ENCODE peak calls at places on chromosomes 4 and X, in ten cellular contexts. One of them, this sample, is unnamed.

GRCh38 chr4:46392421-46392820 is 2.5 kb upstream of the GABRA2 start:
- DNase-seq in Right ventricle myocardium inferior: no peak
- DNase-seq in NCI-H2227 treated with DMSO at 0.1 percent for 48 hours: no peak
- DNase-seq in PC-3: peak; percentile 4
- DNase-seq in RCC 7860: no peak
- DNase-seq in AG04450: no peak
- DNase-seq in germinal center: no peak
- DNase-seq in stimulated activated CD4-positive, alpha-beta T cell treated with anti-CD3 and anti-CD28 coated beads, Interleukin-1b, Interleukin-23, amount 100 ng/mL, for 1 hour: no peak
- DNase-seq in kidney epithelial cell: no peak
- DNase-seq in breast epithelium: no peak
- DNase-seq in this sample: no peak

GRCh38 chr4:3714642-3715001 is 51.6 kb upstream of the ADRA2C start:
- DNase-seq in Right ventricle myocardium inferior: no peak
- DNase-seq in NCI-H2227 treated with DMSO at 0.1 percent for 48 hours: no peak
- DNase-seq in PC-3: no peak
- DNase-seq in RCC 7860: no peak
- DNase-seq in AG04450: no peak
- DNase-seq in germinal center: no peak
- DNase-seq in stimulated activated CD4-positive, alpha-beta T cell treated with anti-CD3 and anti-CD28 coated beads, Interleukin-1b, Interleukin-23, amount 100 ng/mL, for 1 hour: no peak
- DNase-seq in kidney epithelial cell: no peak
- DNase-seq in breast epithelium: no peak
- DNase-seq in this sample: no peak

GRCh38 chr4:154465085-154465484 is 26.5 kb downstream of the DCHS2 start:
- DNase-seq in Right ventricle myocardium inferior: no peak
- DNase-seq in NCI-H2227 treated with DMSO at 0.1 percent for 48 hours: no peak
- DNase-seq in PC-3: peak; percentile 7
- DNase-seq in RCC 7860: no peak
- DNase-seq in AG04450: no peak
- DNase-seq in germinal center: no peak
- DNase-seq in stimulated activated CD4-positive, alpha-beta T cell treated with anti-CD3 and anti-CD28 coated beads, Interleukin-1b, Interleukin-23, amount 100 ng/mL, for 1 hour: no peak
- DNase-seq in kidney epithelial cell: no peak
- DNase-seq in breast epithelium: no peak
- DNase-seq in this sample: no peak

GRCh38 chr4:14399919-14400706 is 602.2 kb upstream of the CPEB2 start:
- DNase-seq in Right ventricle myocardium inferior: no peak
- DNase-seq in NCI-H2227 treated with DMSO at 0.1 percent for 48 hours: no peak
- DNase-seq in PC-3: peak; percentile 2
- DNase-seq in RCC 7860: no peak
- DNase-seq in AG04450: no peak
- DNase-seq in germinal center: no peak
- DNase-seq in stimulated activated CD4-positive, alpha-beta T cell treated with anti-CD3 and anti-CD28 coated beads, Interleukin-1b, Interleukin-23, amount 100 ng/mL, for 1 hour: no peak
- DNase-seq in kidney epithelial cell: no peak
- DNase-seq in breast epithelium: no peak
- DNase-seq in this sample: no peak

GRCh38 chrX:109577055-109577454 is 40.4 kb downstream of the NXT2 start:
- DNase-seq in Right ventricle myocardium inferior: no peak
- DNase-seq in NCI-H2227 treated with DMSO at 0.1 percent for 48 hours: no peak
- DNase-seq in PC-3: no peak
- DNase-seq in RCC 7860: no peak
- DNase-seq in AG04450: no peak
- DNase-seq in germinal center: no peak
- DNase-seq in stimulated activated CD4-positive, alpha-beta T cell treated with anti-CD3 and anti-CD28 coated beads, Interleukin-1b, Interleukin-23, amount 100 ng/mL, for 1 hour: no peak
- DNase-seq in kidney epithelial cell: no peak
- DNase-seq in breast epithelium: no peak
- DNase-seq in this sample: no peak

GRCh38 chrX:109911046-109911445 is 91.9 kb upstream of the TMEM164 start:
- DNase-seq in Right ventricle myocardium inferior: no peak
- DNase-seq in NCI-H2227 treated with DMSO at 0.1 percent for 48 hours: no peak
- DNase-seq in PC-3: peak; percentile 35
- DNase-seq in RCC 7860: no peak
- DNase-seq in AG04450: no peak
- DNase-seq in germinal center: no peak
- DNase-seq in stimulated activated CD4-positive, alpha-beta T cell treated with anti-CD3 and anti-CD28 coated beads, Interleukin-1b, Interleukin-23, amount 100 ng/mL, for 1 hour: no peak
- DNase-seq in kidney epithelial cell: no peak
- DNase-seq in breast epithelium: no peak
- DNase-seq in this sample: peak; percentile 2

GRCh38 chr4:40846556-40846955 is 96.8 kb downstream of the NSUN7 start:
- DNase-seq in Right ventricle myocardium inferior: no peak
- DNase-seq in NCI-H2227 treated with DMSO at 0.1 percent for 48 hours: no peak
- DNase-seq in PC-3: no peak
- DNase-seq in RCC 7860: no peak
- DNase-seq in AG04450: no peak
- DNase-seq in germinal center: no peak
- DNase-seq in stimulated activated CD4-positive, alpha-beta T cell treated with anti-CD3 and anti-CD28 coated beads, Interleukin-1b, Interleukin-23, amount 100 ng/mL, for 1 hour: no peak
- DNase-seq in kidney epithelial cell: no peak
- DNase-seq in breast epithelium: no peak
- DNase-seq in this sample: no peak

GRCh38 chr4:124265701-124266100 is 446.8 kb downstream of the ANKRD50 start:
- DNase-seq in Right ventricle myocardium inferior: no peak
- DNase-seq in NCI-H2227 treated with DMSO at 0.1 percent for 48 hours: no peak
- DNase-seq in PC-3: peak; percentile 7
- DNase-seq in RCC 7860: no peak
- DNase-seq in AG04450: no peak
- DNase-seq in germinal center: no peak
- DNase-seq in stimulated activated CD4-positive, alpha-beta T cell treated with anti-CD3 and anti-CD28 coated beads, Interleukin-1b, Interleukin-23, amount 100 ng/mL, for 1 hour: no peak
- DNase-seq in kidney epithelial cell: no peak
- DNase-seq in breast epithelium: no peak
- DNase-seq in this sample: no peak

GRCh38 chr4:145047151-145047550 is 50.8 kb downstream of the ANAPC10 start:
- DNase-seq in Right ventricle myocardium inferior: no peak
- DNase-seq in NCI-H2227 treated with DMSO at 0.1 percent for 48 hours: peak; percentile 49
- DNase-seq in PC-3: no peak
- DNase-seq in RCC 7860: no peak
- DNase-seq in AG04450: no peak
- DNase-seq in germinal center: no peak
- DNase-seq in stimulated activated CD4-positive, alpha-beta T cell treated with anti-CD3 and anti-CD28 coated beads, Interleukin-1b, Interleukin-23, amount 100 ng/mL, for 1 hour: no peak
- DNase-seq in kidney epithelial cell: no peak
- DNase-seq in breast epithelium: no peak
- DNase-seq in this sample: no peak

GRCh38 chr4:6663596-6664393 is 23.3 kb downstream of the MRFAP1 start:
- DNase-seq in Right ventricle myocardium inferior: peak; percentile 74
- DNase-seq in NCI-H2227 treated with DMSO at 0.1 percent for 48 hours: no peak
- DNase-seq in PC-3: no peak
- DNase-seq in RCC 7860: no peak
- DNase-seq in AG04450: no peak
- DNase-seq in germinal center: no peak
- DNase-seq in stimulated activated CD4-positive, alpha-beta T cell treated with anti-CD3 and anti-CD28 coated beads, Interleukin-1b, Interleukin-23, amount 100 ng/mL, for 1 hour: no peak
- DNase-seq in kidney epithelial cell: no peak
- DNase-seq in breast epithelium: no peak
- DNase-seq in this sample: no peak

GRCh38 chr4:7650606-7651400 is 216.1 kb upstream of the PSAPL1 start:
- DNase-seq in Right ventricle myocardium inferior: no peak
- DNase-seq in NCI-H2227 treated with DMSO at 0.1 percent for 48 hours: no peak
- DNase-seq in PC-3: peak; percentile 62
- DNase-seq in RCC 7860: no peak
- DNase-seq in AG04450: no peak
- DNase-seq in germinal center: no peak
- DNase-seq in stimulated activated CD4-positive, alpha-beta T cell treated with anti-CD3 and anti-CD28 coated beads, Interleukin-1b, Interleukin-23, amount 100 ng/mL, for 1 hour: no peak
- DNase-seq in kidney epithelial cell: no peak
- DNase-seq in breast epithelium: no peak
- DNase-seq in this sample: no peak

GRCh38 chr4:44157611-44158277 is 290.9 kb downstream of the KCTD8 start:
- DNase-seq in Right ventricle myocardium inferior: no peak
- DNase-seq in NCI-H2227 treated with DMSO at 0.1 percent for 48 hours: no peak
- DNase-seq in PC-3: peak; percentile 84
- DNase-seq in RCC 7860: no peak
- DNase-seq in AG04450: no peak
- DNase-seq in germinal center: no peak
- DNase-seq in stimulated activated CD4-positive, alpha-beta T cell treated with anti-CD3 and anti-CD28 coated beads, Interleukin-1b, Interleukin-23, amount 100 ng/mL, for 1 hour: no peak
- DNase-seq in kidney epithelial cell: no peak
- DNase-seq in breast epithelium: no peak
- DNase-seq in this sample: no peak

GRCh38 chrX:123222920-123223319 is 38.8 kb downstream of the GRIA3 start:
- DNase-seq in Right ventricle myocardium inferior: no peak
- DNase-seq in NCI-H2227 treated with DMSO at 0.1 percent for 48 hours: no peak
- DNase-seq in PC-3: no peak
- DNase-seq in RCC 7860: no peak
- DNase-seq in AG04450: no peak
- DNase-seq in germinal center: no peak
- DNase-seq in stimulated activated CD4-positive, alpha-beta T cell treated with anti-CD3 and anti-CD28 coated beads, Interleukin-1b, Interleukin-23, amount 100 ng/mL, for 1 hour: no peak
- DNase-seq in kidney epithelial cell: no peak
- DNase-seq in breast epithelium: no peak
- DNase-seq in this sample: no peak

GRCh38 chrX:13128104-13128503 is 83.7 kb upstream of the FAM9C start:
- DNase-seq in Right ventricle myocardium inferior: no peak
- DNase-seq in NCI-H2227 treated with DMSO at 0.1 percent for 48 hours: no peak
- DNase-seq in PC-3: peak; percentile 54
- DNase-seq in RCC 7860: no peak
- DNase-seq in AG04450: no peak
- DNase-seq in germinal center: no peak
- DNase-seq in stimulated activated CD4-positive, alpha-beta T cell treated with anti-CD3 and anti-CD28 coated beads, Interleukin-1b, Interleukin-23, amount 100 ng/mL, for 1 hour: no peak
- DNase-seq in kidney epithelial cell: no peak
- DNase-seq in breast epithelium: no peak
- DNase-seq in this sample: peak; percentile 46

GRCh38 chrX:30309139-30309571 is at the start of gene NR0B1:
- DNase-seq in Right ventricle myocardium inferior: no peak
- DNase-seq in NCI-H2227 treated with DMSO at 0.1 percent for 48 hours: no peak
- DNase-seq in PC-3: no peak
- DNase-seq in RCC 7860: no peak
- DNase-seq in AG04450: no peak
- DNase-seq in germinal center: no peak
- DNase-seq in stimulated activated CD4-positive, alpha-beta T cell treated with anti-CD3 and anti-CD28 coated beads, Interleukin-1b, Interleukin-23, amount 100 ng/mL, for 1 hour: no peak
- DNase-seq in kidney epithelial cell: no peak
- DNase-seq in breast epithelium: no peak
- DNase-seq in this sample: no peak

GRCh38 chrX:107878106-107878505 is 52.4 kb downstream of the MID2 start:
- DNase-seq in Right ventricle myocardium inferior: no peak
- DNase-seq in NCI-H2227 treated with DMSO at 0.1 percent for 48 hours: no peak
- DNase-seq in PC-3: no peak
- DNase-seq in RCC 7860: no peak
- DNase-seq in AG04450: no peak
- DNase-seq in germinal center: no peak
- DNase-seq in stimulated activated CD4-positive, alpha-beta T cell treated with anti-CD3 and anti-CD28 coated beads, Interleukin-1b, Interleukin-23, amount 100 ng/mL, for 1 hour: no peak
- DNase-seq in kidney epithelial cell: no peak
- DNase-seq in breast epithelium: no peak
- DNase-seq in this sample: peak; percentile 3

GRCh38 chrX:2708601-2709200 is 17.6 kb downstream of the CD99 start:
- DNase-seq in Right ventricle myocardium inferior: no peak
- DNase-seq in NCI-H2227 treated with DMSO at 0.1 percent for 48 hours: no peak
- DNase-seq in PC-3: no peak
- DNase-seq in RCC 7860: no peak
- DNase-seq in AG04450: no peak
- DNase-seq in germinal center: no peak
- DNase-seq in stimulated activated CD4-positive, alpha-beta T cell treated with anti-CD3 and anti-CD28 coated beads, Interleukin-1b, Interleukin-23, amount 100 ng/mL, for 1 hour: no peak
- DNase-seq in kidney epithelial cell: no peak
- DNase-seq in breast epithelium: no peak
- DNase-seq in this sample: no peak

GRCh38 chr4:114857831-114858230 is 255.6 kb downstream of the NDST4 start:
- DNase-seq in Right ventricle myocardium inferior: no peak
- DNase-seq in NCI-H2227 treated with DMSO at 0.1 percent for 48 hours: no peak
- DNase-seq in PC-3: no peak
- DNase-seq in RCC 7860: no peak
- DNase-seq in AG04450: no peak
- DNase-seq in germinal center: no peak
- DNase-seq in stimulated activated CD4-positive, alpha-beta T cell treated with anti-CD3 and anti-CD28 coated beads, Interleukin-1b, Interleukin-23, amount 100 ng/mL, for 1 hour: no peak
- DNase-seq in kidney epithelial cell: no peak
- DNase-seq in breast epithelium: no peak
- DNase-seq in this sample: no peak

GRCh38 chrX:106684207-106684606 is 42.3 kb upstream of the RNF128 start:
- DNase-seq in Right ventricle myocardium inferior: no peak
- DNase-seq in NCI-H2227 treated with DMSO at 0.1 percent for 48 hours: no peak
- DNase-seq in PC-3: no peak
- DNase-seq in RCC 7860: no peak
- DNase-seq in AG04450: no peak
- DNase-seq in germinal center: no peak
- DNase-seq in stimulated activated CD4-positive, alpha-beta T cell treated with anti-CD3 and anti-CD28 coated beads, Interleukin-1b, Interleukin-23, amount 100 ng/mL, for 1 hour: no peak
- DNase-seq in kidney epithelial cell: no peak
- DNase-seq in breast epithelium: no peak
- DNase-seq in this sample: no peak

GRCh38 chrX:1086444-1087409 is 125.7 kb downstream of the CRLF2 start:
- DNase-seq in Right ventricle myocardium inferior: no peak
- DNase-seq in NCI-H2227 treated with DMSO at 0.1 percent for 48 hours: no peak
- DNase-seq in PC-3: peak; percentile 57
- DNase-seq in RCC 7860: peak; percentile 21
- DNase-seq in AG04450: no peak
- DNase-seq in germinal center: no peak
- DNase-seq in stimulated activated CD4-positive, alpha-beta T cell treated with anti-CD3 and anti-CD28 coated beads, Interleukin-1b, Interleukin-23, amount 100 ng/mL, for 1 hour: no peak
- DNase-seq in kidney epithelial cell: no peak
- DNase-seq in breast epithelium: no peak
- DNase-seq in this sample: peak; percentile 83

GRCh38 chr4:15778742-15779231 is 659 bp downstream of the CD38 start:
- DNase-seq in Right ventricle myocardium inferior: peak; percentile 74
- DNase-seq in NCI-H2227 treated with DMSO at 0.1 percent for 48 hours: no peak
- DNase-seq in PC-3: no peak
- DNase-seq in RCC 7860: no peak
- DNase-seq in AG04450: no peak
- DNase-seq in germinal center: peak; percentile 63
- DNase-seq in stimulated activated CD4-positive, alpha-beta T cell treated with anti-CD3 and anti-CD28 coated beads, Interleukin-1b, Interleukin-23, amount 100 ng/mL, for 1 hour: no peak
- DNase-seq in kidney epithelial cell: no peak
- DNase-seq in breast epithelium: no peak
- DNase-seq in this sample: peak; percentile 38

GRCh38 chr4:97938141-97938540 is 205.1 kb downstream of the STPG2 start:
- DNase-seq in Right ventricle myocardium inferior: no peak
- DNase-seq in NCI-H2227 treated with DMSO at 0.1 percent for 48 hours: no peak
- DNase-seq in PC-3: no peak
- DNase-seq in RCC 7860: no peak
- DNase-seq in AG04450: no peak
- DNase-seq in germinal center: no peak
- DNase-seq in stimulated activated CD4-positive, alpha-beta T cell treated with anti-CD3 and anti-CD28 coated beads, Interleukin-1b, Interleukin-23, amount 100 ng/mL, for 1 hour: no peak
- DNase-seq in kidney epithelial cell: no peak
- DNase-seq in breast epithelium: no peak
- DNase-seq in this sample: no peak

GRCh38 chrX:119759333-119759766 is 962 bp downstream of the SOWAHD start:
- DNase-seq in Right ventricle myocardium inferior: no peak
- DNase-seq in NCI-H2227 treated with DMSO at 0.1 percent for 48 hours: no peak
- DNase-seq in PC-3: no peak
- DNase-seq in RCC 7860: no peak
- DNase-seq in AG04450: no peak
- DNase-seq in germinal center: no peak
- DNase-seq in stimulated activated CD4-positive, alpha-beta T cell treated with anti-CD3 and anti-CD28 coated beads, Interleukin-1b, Interleukin-23, amount 100 ng/mL, for 1 hour: no peak
- DNase-seq in kidney epithelial cell: no peak
- DNase-seq in breast epithelium: no peak
- DNase-seq in this sample: no peak

GRCh38 chr4:136121431-136121830 is 1410.9 kb downstream of the PCDH18 start:
- DNase-seq in Right ventricle myocardium inferior: no peak
- DNase-seq in NCI-H2227 treated with DMSO at 0.1 percent for 48 hours: no peak
- DNase-seq in PC-3: peak; percentile 19
- DNase-seq in RCC 7860: no peak
- DNase-seq in AG04450: no peak
- DNase-seq in germinal center: no peak
- DNase-seq in stimulated activated CD4-positive, alpha-beta T cell treated with anti-CD3 and anti-CD28 coated beads, Interleukin-1b, Interleukin-23, amount 100 ng/mL, for 1 hour: no peak
- DNase-seq in kidney epithelial cell: no peak
- DNase-seq in breast epithelium: no peak
- DNase-seq in this sample: no peak

GRCh38 chr4:138182838-138183426 is 59.2 kb downstream of the SLC7A11 start:
- DNase-seq in Right ventricle myocardium inferior: no peak
- DNase-seq in NCI-H2227 treated with DMSO at 0.1 percent for 48 hours: peak; percentile 54
- DNase-seq in PC-3: peak; percentile 67
- DNase-seq in RCC 7860: no peak
- DNase-seq in AG04450: peak; percentile 26
- DNase-seq in germinal center: peak; percentile 12
- DNase-seq in stimulated activated CD4-positive, alpha-beta T cell treated with anti-CD3 and anti-CD28 coated beads, Interleukin-1b, Interleukin-23, amount 100 ng/mL, for 1 hour: no peak
- DNase-seq in kidney epithelial cell: peak; percentile 34
- DNase-seq in breast epithelium: no peak
- DNase-seq in this sample: peak; percentile 62

GRCh38 chr4:170139764-170140163 is 50.0 kb upstream of the AADAT start:
- DNase-seq in Right ventricle myocardium inferior: no peak
- DNase-seq in NCI-H2227 treated with DMSO at 0.1 percent for 48 hours: no peak
- DNase-seq in PC-3: peak; percentile 56
- DNase-seq in RCC 7860: no peak
- DNase-seq in AG04450: no peak
- DNase-seq in germinal center: no peak
- DNase-seq in stimulated activated CD4-positive, alpha-beta T cell treated with anti-CD3 and anti-CD28 coated beads, Interleukin-1b, Interleukin-23, amount 100 ng/mL, for 1 hour: no peak
- DNase-seq in kidney epithelial cell: no peak
- DNase-seq in breast epithelium: no peak
- DNase-seq in this sample: peak; percentile 39

GRCh38 chrX:134908235-134908834 is 82.5 kb upstream of the SMIM10 start:
- DNase-seq in Right ventricle myocardium inferior: no peak
- DNase-seq in NCI-H2227 treated with DMSO at 0.1 percent for 48 hours: peak; percentile 89
- DNase-seq in PC-3: peak; percentile 37
- DNase-seq in RCC 7860: no peak
- DNase-seq in AG04450: no peak
- DNase-seq in germinal center: no peak
- DNase-seq in stimulated activated CD4-positive, alpha-beta T cell treated with anti-CD3 and anti-CD28 coated beads, Interleukin-1b, Interleukin-23, amount 100 ng/mL, for 1 hour: no peak
- DNase-seq in kidney epithelial cell: no peak
- DNase-seq in breast epithelium: no peak
- DNase-seq in this sample: peak; percentile 70

GRCh38 chr4:169333265-169333664 is 62.5 kb upstream of the SH3RF1 start:
- DNase-seq in Right ventricle myocardium inferior: no peak
- DNase-seq in NCI-H2227 treated with DMSO at 0.1 percent for 48 hours: no peak
- DNase-seq in PC-3: no peak
- DNase-seq in RCC 7860: no peak
- DNase-seq in AG04450: no peak
- DNase-seq in germinal center: no peak
- DNase-seq in stimulated activated CD4-positive, alpha-beta T cell treated with anti-CD3 and anti-CD28 coated beads, Interleukin-1b, Interleukin-23, amount 100 ng/mL, for 1 hour: no peak
- DNase-seq in kidney epithelial cell: no peak
- DNase-seq in breast epithelium: no peak
- DNase-seq in this sample: no peak